ENCODE peak calls at places on chromosomes 3 and 15, in nine cellular contexts. X, Y, V, F, S, J, O, B and T are unnamed samples.

GRCh38 chr15:50003786-50004334 is 115.2 kb downstream of the ATP8B4 start:
- DNase-seq in J (peak; percentile 95), X (peak; percentile 3), F (peak; percentile 89), Y (peak; percentile 87), S (peak; percentile 71), B (peak; percentile 30), V (peak; percentile 31), O (peak; percentile 89), T (peak; percentile 47)

GRCh38 chr15:62363913-62364312 is 198.8 kb upstream of the C2CD4B start:
- DNase-seq in O (no peak), J (no peak), S (no peak), X (no peak), Y (no peak), F (no peak), V (no peak), B (no peak), T (no peak)

GRCh38 chr3:196274585-196274984 is 12.9 kb downstream of the PCYT1A start:
- DNase-seq in Y (peak; percentile 19), J (no peak), F (no peak), V (no peak), O (no peak), B (no peak), X (peak; percentile 21), S (no peak), T (peak; percentile 44)

GRCh38 chr15:81002254-81003022 is 1.7 kb downstream of the TLNRD1 start:
- DNase-seq in X (no peak), B (no peak), V (no peak), O (no peak), S (no peak), Y (no peak), F (no peak), J (no peak), T (no peak)

GRCh38 chr3:171531716-171532115 is 71.5 kb upstream of the TNIK start:
- DNase-seq in Y (no peak), B (no peak), V (no peak), X (no peak), O (no peak), F (no peak), S (no peak), J (no peak), T (no peak)

GRCh38 chr3:17195192-17195611 is 310.4 kb downstream of the PLCL2 start:
- DNase-seq in X (no peak), J (peak; percentile 56), F (no peak), Y (peak; percentile 29), S (no peak), O (no peak), V (no peak), B (no peak), T (no peak)

GRCh38 chr3:176967525-176967924 is 229.8 kb downstream of the TBL1XR1 start:
- DNase-seq in B (no peak), V (no peak), F (no peak), X (no peak), J (no peak), Y (peak; percentile 22), O (no peak), S (no peak), T (no peak)

GRCh38 chr15:72375501-72375845 is 341 bp downstream of the HEXA start:
- DNase-seq in Y (no peak), F (peak; percentile 26), X (no peak), B (no peak), J (no peak), S (no peak), V (no peak), O (no peak), T (no peak)

GRCh38 chr3:11290743-11291680 is 18.8 kb downstream of the ATG7 start:
- DNase-seq in B (no peak), S (no peak), J (peak; percentile 46), Y (peak; percentile 84), O (no peak), F (no peak), V (no peak), X (peak; percentile 49), T (no peak)

GRCh38 chr15:95262866-95263564 is 1031.7 kb downstream of the MCTP2 start:
- DNase-seq in O (no peak), V (no peak), F (no peak), S (no peak), X (no peak), Y (peak; percentile 88), J (peak; percentile 79), B (no peak), T (no peak)

GRCh38 chr3:34229871-34230270 is 431.4 kb downstream of the PDCD6IP start:
- DNase-seq in O (no peak), V (no peak), B (no peak), Y (no peak), X (no peak), F (no peak), S (no peak), J (no peak), T (no peak)

GRCh38 chr3:151460240-151460639 is 621 bp downstream of the IGSF10 start:
- DNase-seq in B (no peak), V (no peak), J (peak; percentile 5), F (no peak), S (no peak), Y (no peak), X (no peak), O (no peak), T (no peak)

GRCh38 chr3:161070980-161071663 is 34.0 kb downstream of the B3GALNT1 start:
- DNase-seq in X (no peak), O (no peak), Y (no peak), V (no peak), F (no peak), B (no peak), S (no peak), J (no peak), T (no peak)

GRCh38 chr3:156206157-156206556 is 85.8 kb downstream of the KCNAB1 start:
- DNase-seq in O (no peak), X (no peak), V (no peak), S (no peak), J (no peak), Y (peak; percentile 17), B (no peak), F (no peak), T (no peak)

GRCh38 chr15:52101542-52102340 is 10.8 kb downstream of the BCL2L10 start:
- DNase-seq in V (no peak), Y (no peak), O (no peak), J (no peak), F (no peak), X (no peak), B (no peak), S (no peak), T (no peak)

GRCh38 chr3:19173945-19174344 is 25.6 kb downstream of the KCNH8 start:
- DNase-seq in O (no peak), Y (no peak), B (no peak), F (no peak), X (no peak), V (no peak), S (no peak), J (no peak), T (no peak)

GRCh38 chr3:8505621-8506020 is 4.0 kb downstream of the LMCD1 start:
- DNase-seq in X (no peak), V (no peak), F (no peak), B (peak; percentile 55), Y (no peak), J (no peak), S (no peak), O (peak; percentile 83), T (no peak)

GRCh38 chr15:38692789-38693062 is 128.1 kb upstream of the RASGRP1 start:
- DNase-seq in J (no peak), V (no peak), O (no peak), Y (no peak), X (no peak), B (no peak), S (no peak), F (no peak), T (no peak)

GRCh38 chr15:38696120-38696727 is 131.6 kb upstream of the RASGRP1 start:
- DNase-seq in V (no peak), S (no peak), J (no peak), Y (peak; percentile 63), F (no peak), O (no peak), B (no peak), X (no peak), T (peak; percentile 59)

GRCh38 chr15:38696790-38697495 is 132.3 kb upstream of the RASGRP1 start:
- DNase-seq in F (no peak), S (no peak), O (no peak), Y (no peak), B (no peak), X (no peak), V (no peak), J (no peak), T (no peak)

GRCh38 chr15:38698215-38698614 is 133.6 kb upstream of the RASGRP1 start:
- DNase-seq in Y (no peak), B (no peak), F (no peak), S (no peak), X (no peak), O (no peak), J (no peak), V (no peak), T (no peak)

GRCh38 chr15:38695249-38696119 is 130.9 kb upstream of the RASGRP1 start:
- DNase-seq in S (no peak), O (no peak), X (no peak), B (no peak), F (no peak), V (no peak), J (no peak), Y (no peak), T (no peak)
- H3K27ac ChIP-seq in S (no peak overlapping the region), O (no peak overlapping the region), X (peak overlapping the region; percentile 21), B (no peak overlapping the region), F (no peak overlapping the region), V (no peak overlapping the region), J (no peak overlapping the region), Y (no peak overlapping the region), T (peak overlapping the region; percentile 60)

DNA sequence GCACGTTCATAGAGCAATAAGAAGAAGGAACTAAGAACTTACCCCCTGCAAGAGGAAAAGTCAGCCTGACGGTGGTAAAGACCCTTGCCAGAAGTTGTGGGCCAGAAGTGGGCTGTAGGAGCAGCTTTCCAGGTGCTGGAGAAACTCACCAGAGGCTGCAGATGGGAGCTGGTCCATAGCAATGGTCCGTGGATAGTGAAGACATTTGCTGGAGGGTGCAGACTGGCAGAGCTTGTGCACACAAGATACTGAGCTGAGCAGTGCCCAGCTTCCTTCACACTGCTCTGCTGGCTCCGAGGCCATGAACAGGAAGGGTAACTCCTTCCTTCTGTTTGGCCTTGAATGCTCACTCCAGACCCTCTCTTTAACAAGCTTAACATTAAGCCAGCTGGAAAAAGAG is 149.8 kb upstream of the BNIP2 start:
- DNase-seq in O (no peak), B (no peak), F (no peak), Y (no peak), V (no peak), S (no peak), X (no peak), J (no peak), T (no peak)
- H3K36me3 ChIP-seq in O (no peaks in the 10 kb centered on the region), B (no peaks in the 10 kb centered on the region), F (no peaks in the 10 kb centered on the region), Y (no peaks in the 10 kb centered on the region), V (no peaks in the 10 kb centered on the region), S (no peaks in the 10 kb centered on the region), X (no peaks in the 10 kb centered on the region), J (no peaks in the 10 kb centered on the region), T (no peaks in the 10 kb centered on the region)

GRCh38 chr3:71251156-71251775 is 332.3 kb downstream of the FOXP1 start:
- DNase-seq in S (no peak), O (no peak), B (no peak), X (no peak), Y (peak; percentile 98), J (peak; percentile 82), V (no peak), F (no peak), T (no peak)
- H3K4me3 ChIP-seq in S (no peak overlapping the region), O (no peak overlapping the region), B (no peak overlapping the region), X (no peak overlapping the region), Y (peak overlapping the region; percentile 24), J (no peak overlapping the region), V (no peak overlapping the region), F (no peak overlapping the region), T (no peak overlapping the region)

GRCh38 chr3:47082519-47082918 is 81.4 kb downstream of the SETD2 start:
- DNase-seq in S (no peak), B (no peak), X (no peak), O (no peak), Y (peak; percentile 89), F (no peak), V (no peak), J (peak; percentile 72), T (no peak)
- H3K27ac ChIP-seq in S (no peak overlapping the region), B (no peak overlapping the region), X (no peak overlapping the region), O (no peak overlapping the region), Y (no peak overlapping the region), F (no peak overlapping the region), V (no peak overlapping the region), J (no peak overlapping the region), T (no peak overlapping the region)